ENCODE peak calls at places on chromosome 4, in six cellular contexts. E is suprapubic skin, R is transverse colon, O is tibial artery, X is NCI-H1092 treated with DMSO at 0.1 percent for 48 hours, J is sciatic nerve. U is an unnamed sample.

GRCh38 chr4:83356899-83357661 is 22.4 kb upstream of the HPSE start:
- DNase-seq in X (no peak), J (no peak), E (no peak), R (no peak), O (no peak), U (no peak)

GRCh38 chr4:139955600-139955999 is 198.4 kb downstream of the MAML3 start:
- DNase-seq in R (no peak), E (no peak), J (no peak), O (no peak), X (peak; percentile 26), U (no peak)

GRCh38 chr4:153426207-153426886 is 39.8 kb upstream of the TMEM131L start:
- DNase-seq in X (no peak), J (no peak), E (no peak), O (no peak), R (no peak), U (no peak)

GRCh38 chr4:108048157-108048556 is 58.5 kb downstream of the HADH start:
- DNase-seq in R (no peak), X (no peak), E (no peak), O (no peak), J (no peak), U (no peak)

GRCh38 chr4:103397527-103397926 is 199.4 kb upstream of the CENPE start:
- DNase-seq in O (no peak), R (no peak), X (no peak), E (no peak), J (no peak), U (no peak)

GRCh38 chr4:168569909-168570276 is 73.0 kb downstream of the PALLD start:
- DNase-seq in E (no peak), X (peak; percentile 56), O (no peak), J (no peak), R (no peak), U (no peak)

GRCh38 chr4:148632476-148632875 is 190.3 kb upstream of the NR3C2 start:
- DNase-seq in R (no peak), E (no peak), J (no peak), O (no peak), X (no peak), U (no peak)

GRCh38 chr4:14749910-14750309 is 252.4 kb upstream of the CPEB2 start:
- DNase-seq in R (peak; percentile 28), E (no peak), X (peak; percentile 11), J (no peak), O (peak; percentile 30), U (no peak)

GRCh38 chr4:55543858-55544257 is 2.9 kb downstream of the CLOCK start:
- DNase-seq in R (no peak), E (no peak), X (peak; percentile 4), O (no peak), J (no peak), U (no peak)

GRCh38 chr4:147814334-147814733 is 82.4 kb downstream of the ARHGAP10 start:
- DNase-seq in E (no peak), R (no peak), O (no peak), J (no peak), X (no peak), U (no peak)

GRCh38 chr4:165874799-165875371 is 1.8 kb downstream of the TLL1 start:
- DNase-seq in O (no peak), E (no peak), R (peak; percentile 17), X (no peak), J (peak; percentile 56), U (no peak)

GRCh38 chr4:157217708-157218107 is 2.8 kb upstream of the GRIA2 start:
- DNase-seq in X (peak; percentile 16), J (no peak), O (no peak), R (no peak), E (no peak), U (no peak)

GRCh38 chr4:135354876-135355275 is 1153.3 kb upstream of the PABPC4L start:
- DNase-seq in O (no peak), E (no peak), R (no peak), J (no peak), X (no peak), U (no peak)

GRCh38 chr4:112889619-112890294 is 159.7 kb upstream of the ANK2 start:
- DNase-seq in O (no peak), E (no peak), R (no peak), X (no peak), J (no peak), U (no peak)

GRCh38 chr4:53576676-53577372 is 14.5 kb downstream of the LNX1 start:
- DNase-seq in R (no peak), J (no peak), X (peak; percentile 25), E (no peak), O (no peak), U (no peak)

GRCh38 chr4:52566136-52567031 is 92.7 kb downstream of the USP46 start:
- DNase-seq in J (no peak), X (no peak), O (no peak), R (no peak), E (no peak), U (no peak)

GRCh38 chr4:173076903-173077629 is 91.5 kb upstream of the GALNT7 start:
- DNase-seq in J (no peak), X (no peak), E (no peak), R (no peak), O (no peak), U (no peak)

GRCh38 chr4:151484396-151485102 is 75.6 kb downstream of the FHIP1A start:
- DNase-seq in E (no peak), O (no peak), R (no peak), X (no peak), J (no peak), U (no peak)

GRCh38 chr4:162586266-162586665 is 422.5 kb upstream of the FSTL5 start:
- DNase-seq in R (no peak), J (no peak), O (no peak), E (no peak), X (no peak), U (no peak)

GRCh38 chr4:185470503-185471195 is 884 bp downstream of the CCDC110 start:
- DNase-seq in X (peak; percentile 73), E (no peak), O (peak; percentile 60), J (peak; percentile 83), R (peak; percentile 73), U (peak; percentile 81)

GRCh38 chr4:59818656-59819055 is 1381.5 kb upstream of the ADGRL3 start:
- DNase-seq in R (no peak), J (no peak), O (no peak), X (no peak), E (no peak), U (no peak)

GRCh38 chr4:136818811-136819210 is 713.5 kb downstream of the PCDH18 start:
- DNase-seq in R (no peak), X (no peak), O (no peak), E (no peak), J (no peak), U (no peak)

GRCh38 chr4:97185233-97185632 is 958.0 kb downstream of the STPG2 start:
- DNase-seq in O (no peak), R (no peak), J (no peak), X (no peak), E (no peak), U (no peak)

GRCh38 chr4:156598138-156598681 is 373.4 kb downstream of the PDGFC start:
- DNase-seq in O (no peak), E (no peak), R (no peak), J (no peak), X (no peak), U (no peak)

U was measured in ovary.